ENCODE peak calls at places on chromosomes 7 and 10, in eight cellular contexts. One of them, this sample, is unnamed.

GRCh38 chr7:132402751-132403245 is 173.5 kb downstream of the PLXNA4 start:
- DNase-seq in ovary: peak
- DNase-seq in iris pigment epithelial cell: no peak
- DNase-seq in Daoy: peak
- DNase-seq in hepatic stellate cell: no peak
- DNase-seq in colonic mucosa: no peak
- DNase-seq in MM.1S: no peak
- DNase-seq in hypothalamus: peak
- DNase-seq in this sample: peak

GRCh38 chr10:35046074-35046473 is 44.1 kb downstream of the CUL2 start:
- DNase-seq in ovary: no peak
- DNase-seq in iris pigment epithelial cell: no peak
- DNase-seq in Daoy: no peak
- DNase-seq in hepatic stellate cell: no peak
- DNase-seq in colonic mucosa: no peak
- DNase-seq in MM.1S: no peak
- DNase-seq in hypothalamus: no peak
- DNase-seq in this sample: no peak

GRCh38 chr10:109898666-109899577 is 24.4 kb downstream of the XPNPEP1 start:
- DNase-seq in ovary: no peak
- DNase-seq in iris pigment epithelial cell: no peak
- DNase-seq in Daoy: no peak
- DNase-seq in hepatic stellate cell: peak
- DNase-seq in colonic mucosa: no peak
- DNase-seq in MM.1S: no peak
- DNase-seq in hypothalamus: no peak
- DNase-seq in this sample: no peak

GRCh38 chr10:116741391-116742351 is 695 bp downstream of the HSPA12A start:
- DNase-seq in ovary: peak
- DNase-seq in iris pigment epithelial cell: no peak
- DNase-seq in Daoy: peak
- DNase-seq in hepatic stellate cell: peak
- DNase-seq in colonic mucosa: no peak
- DNase-seq in MM.1S: no peak
- DNase-seq in hypothalamus: no peak
- DNase-seq in this sample: no peak

GRCh38 chr10:74293686-74294365 is 142.8 kb downstream of the ADK start:
- DNase-seq in ovary: no peak
- DNase-seq in iris pigment epithelial cell: peak
- DNase-seq in Daoy: no peak
- DNase-seq in hepatic stellate cell: peak
- DNase-seq in colonic mucosa: no peak
- DNase-seq in MM.1S: peak
- DNase-seq in hypothalamus: no peak
- DNase-seq in this sample: peak

GRCh38 chr7:12056381-12056780 is 154.7 kb upstream of the TMEM106B start:
- DNase-seq in ovary: no peak
- DNase-seq in iris pigment epithelial cell: peak
- DNase-seq in Daoy: no peak
- DNase-seq in hepatic stellate cell: no peak
- DNase-seq in colonic mucosa: no peak
- DNase-seq in MM.1S: no peak
- DNase-seq in hypothalamus: no peak
- DNase-seq in this sample: no peak

GRCh38 chr7:10799475-10799874 is 174.2 kb upstream of the PHF14 start:
- DNase-seq in ovary: no peak
- DNase-seq in iris pigment epithelial cell: no peak
- DNase-seq in Daoy: no peak
- DNase-seq in hepatic stellate cell: no peak
- DNase-seq in colonic mucosa: no peak
- DNase-seq in MM.1S: no peak
- DNase-seq in hypothalamus: no peak
- DNase-seq in this sample: no peak

GRCh38 chr10:14004536-14004935 is 326.2 kb downstream of the FRMD4A start:
- DNase-seq in ovary: no peak
- DNase-seq in iris pigment epithelial cell: no peak
- DNase-seq in Daoy: no peak
- DNase-seq in hepatic stellate cell: no peak
- DNase-seq in colonic mucosa: no peak
- DNase-seq in MM.1S: no peak
- DNase-seq in hypothalamus: no peak
- DNase-seq in this sample: no peak

GRCh38 chr10:133113146-133113830 is 25.6 kb downstream of the ADGRA1 start:
- DNase-seq in ovary: no peak
- DNase-seq in iris pigment epithelial cell: no peak
- DNase-seq in Daoy: no peak
- DNase-seq in hepatic stellate cell: no peak
- DNase-seq in colonic mucosa: no peak
- DNase-seq in MM.1S: no peak
- DNase-seq in hypothalamus: no peak
- DNase-seq in this sample: no peak